ENCODE peak calls at places on chromosomes 5 and 9, in six cellular contexts. P is lung; B is HepG2; G is OCI-LY7; M is CD4-positive, alpha-beta memory T cell; E is A549. I is an unnamed sample.
A peak's percentile ranks its signal among the peaks of the same experiment; 100 is the strongest.

GRCh38 chr5:93576994-93577575 is 3.9 kb downstream of the NR2F1-AS1 start:
- DNase-seq in G (no peak), E (no peak), M (no peak), B (no peak), P (no peak), I (no peak)

GRCh38 chr5:157271740-157272271 is 5.9 kb downstream of the CYFIP2 start:
- DNase-seq in G (peak; percentile 98), M (peak; percentile 96), E (no peak), P (no peak), B (no peak), I (no peak)

GRCh38 chr5:119919279-119919678 is 289.9 kb downstream of the FAM170A start:
- DNase-seq in B (no peak), M (no peak), E (no peak), P (no peak), G (no peak), I (no peak)

GRCh38 chr5:173780356-173781234 is 107.6 kb upstream of the CPEB4 start:
- DNase-seq in G (no peak), P (no peak), M (no peak), B (no peak), E (no peak), I (no peak)

GRCh38 chr5:38723423-38723822 is 122.4 kb upstream of the OSMR start:
- DNase-seq in P (no peak), E (no peak), G (no peak), B (no peak), M (no peak), I (no peak)

GRCh38 chr5:52725065-52725746 is 62.5 kb upstream of the ITGA1 start:
- DNase-seq in M (peak; percentile 94), E (no peak), P (peak; percentile 34), G (no peak), B (peak; percentile 20), I (peak; percentile 72)

GRCh38 chr9:69949396-69949795 is 94.3 kb upstream of the MAMDC2 start:
- DNase-seq in P (no peak), B (no peak), E (no peak), M (no peak), G (no peak), I (no peak)

GRCh38 chr9:12289711-12290110 is 403.5 kb upstream of the TYRP1 start:
- DNase-seq in B (no peak), E (no peak), G (no peak), M (no peak), P (no peak), I (no peak)

GRCh38 chr5:124007675-124008398 is 495.9 kb downstream of the CSNK1G3 start:
- DNase-seq in P (no peak), M (no peak), B (no peak), G (peak; percentile 49), E (no peak), I (no peak)

GRCh38 chr9:112029921-112030444 is 133.4 kb downstream of the UGCG start:
- DNase-seq in P (no peak), B (peak; percentile 43), E (peak; percentile 67), M (no peak), G (no peak), I (peak; percentile 67)

GRCh38 chr9:73093016-73093739 is 58.5 kb upstream of the ANXA1 start:
- DNase-seq in E (no peak), B (no peak), G (no peak), M (no peak), P (no peak), I (no peak)
- H3K27ac ChIP-seq in E (peak overlapping the region; percentile 88), B (no peak overlapping the region), G (no peak overlapping the region), M (no peak overlapping the region), P (no peak overlapping the region), I (no peak overlapping the region)

GRCh38 chr5:149147673-149148072 is 6.4 kb downstream of the ABLIM3 start:
- DNase-seq in E (no peak), M (no peak), B (no peak), G (no peak), P (no peak), I (no peak)

GRCh38 chr5:149151717-149152116 is 10.4 kb downstream of the ABLIM3 start:
- DNase-seq in E (no peak), P (no peak), B (no peak), M (no peak), G (no peak), I (no peak)

GRCh38 chr5:149152317-149152746 is 11.0 kb downstream of the ABLIM3 start:
- DNase-seq in M (no peak), P (no peak), G (no peak), E (peak; percentile 44), B (peak; percentile 97), I (peak; percentile 44)

GRCh38 chr5:149150457-149150856 is 9.2 kb downstream of the ABLIM3 start:
- DNase-seq in B (no peak), M (no peak), E (no peak), G (no peak), P (no peak), I (no peak)

DNA sequence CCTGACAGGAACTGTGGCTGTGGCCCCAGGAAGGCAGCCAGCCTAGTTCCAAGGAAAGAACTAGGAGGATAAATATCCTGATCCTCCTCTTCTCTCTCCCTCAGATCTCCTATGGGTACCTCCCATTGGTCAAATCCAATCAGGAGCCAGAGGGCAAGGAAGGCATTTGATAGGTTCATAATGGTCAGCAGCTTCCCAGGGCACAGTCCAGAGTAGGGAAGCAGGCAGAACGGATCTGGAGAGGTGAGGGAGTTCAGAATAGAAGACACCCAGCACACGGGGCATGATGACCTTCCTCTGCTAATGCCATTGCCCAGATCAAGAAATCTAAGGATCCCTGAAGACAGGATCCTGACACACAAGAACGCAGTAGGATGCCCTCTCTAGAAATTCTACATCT is 8.6 kb downstream of the ABLIM3 start:
- DNase-seq in G (no peak), P (no peak), B (no peak), M (no peak), E (no peak), I (no peak)
- H3K27ac ChIP-seq in G (no peak overlapping the region), P (peak overlapping the region; percentile 86), B (peak overlapping the region; percentile 4), M (no peak overlapping the region), E (no peak overlapping the region), I (no peak overlapping the region)

DNA sequence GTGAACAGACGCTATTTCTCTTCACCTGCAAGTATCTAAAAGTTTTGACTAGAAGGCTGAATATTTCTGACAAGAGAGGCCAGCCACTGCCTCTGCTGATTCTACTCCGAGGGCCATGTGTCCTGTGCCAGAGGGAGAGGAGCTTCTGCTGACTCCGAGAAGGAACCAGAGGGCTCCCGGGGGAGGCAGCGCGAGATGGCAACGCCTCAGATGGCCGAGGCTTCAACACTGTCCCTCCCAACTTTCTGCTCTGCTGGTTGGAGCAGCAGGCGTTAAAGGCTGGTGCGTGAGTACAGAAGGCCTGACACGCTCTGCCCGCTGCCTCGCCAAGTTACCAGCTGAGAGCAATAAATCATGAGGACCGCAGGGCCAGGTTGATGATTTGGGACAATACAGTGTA is 178.8 kb downstream of the GAPVD1 start:
- DNase-seq in G (no peak), B (no peak), M (no peak), E (no peak), P (no peak), I (no peak)
- H3K27ac ChIP-seq in G (no peak overlapping the region), B (no peak overlapping the region), M (no peak overlapping the region), E (no peak overlapping the region), P (no peak overlapping the region), I (no peak overlapping the region)

GRCh38 chr9:87644659-87645058 is 81.3 kb upstream of the CTSL start:
- DNase-seq in E (no peak), G (no peak), P (no peak), M (no peak), B (no peak), I (no peak)
- H3K27ac ChIP-seq in E (no peak overlapping the region), G (no peak overlapping the region), P (no peak overlapping the region), M (no peak overlapping the region), B (no peak overlapping the region), I (no peak overlapping the region)

GRCh38 chr5:58462623-58463230 is 2.8 kb upstream of the PLK2 start:
- DNase-seq in G (peak; percentile 42), P (peak; percentile 35), E (peak; percentile 31), B (peak; percentile 65), M (peak; percentile 54), I (peak; percentile 68)
- H3K27ac ChIP-seq in G (no peak overlapping the region), P (no peak overlapping the region), E (peak overlapping the region; percentile 96), B (peak overlapping the region; percentile 73), M (no peak overlapping the region), I (peak overlapping the region; percentile 98)

GRCh38 chr5:1128977-1129724 is 17.3 kb upstream of the SLC12A7 start:
- DNase-seq in M (no peak), E (no peak), B (no peak), P (no peak), G (no peak), I (no peak)
- H3K27ac ChIP-seq in M (no peak overlapping the region), E (no peak overlapping the region), B (no peak overlapping the region), P (no peak overlapping the region), G (no peak overlapping the region), I (no peak overlapping the region)

I was measured in hepatocyte.